ENCODE peak calls at places on chromosomes 6 and 20, in six cellular contexts. One of them, this sample, is unnamed.

GRCh38 chr6:163728442-163729126 is 314.1 kb downstream of the QKI start:
- DNase-seq in HepG2: no peak
- DNase-seq in GM12878: no peak
- DNase-seq in H1: no peak
- DNase-seq in K562: no peak
- DNase-seq in HCT116: no peak
- DNase-seq in this sample: no peak

GRCh38 chr6:26250806-26251075 is 114.3 kb upstream of the BTN3A2 start:
- DNase-seq in K562: no peak
- DNase-seq in H1: no peak
- DNase-seq in HepG2: no peak
- DNase-seq in HCT116: no peak
- DNase-seq in GM12878: no peak
- DNase-seq in this sample: no peak

GRCh38 chr6:140871911-140872310 is 1260.8 kb upstream of the GJE1 start:
- DNase-seq in HepG2: no peak
- DNase-seq in HCT116: no peak
- DNase-seq in K562: no peak
- DNase-seq in GM12878: no peak
- DNase-seq in H1: no peak
- DNase-seq in this sample: no peak

GRCh38 chr6:120211955-120212792 is 862.6 kb upstream of the MAN1A1 start:
- DNase-seq in GM12878: no peak
- DNase-seq in HepG2: peak
- DNase-seq in K562: no peak
- DNase-seq in H1: no peak
- DNase-seq in HCT116: no peak
- DNase-seq in this sample: no peak

GRCh38 chr6:143980921-143981320 is 27.1 kb downstream of the PLAGL1 start:
- DNase-seq in H1: no peak
- DNase-seq in HepG2: no peak
- DNase-seq in HCT116: no peak
- DNase-seq in K562: no peak
- DNase-seq in GM12878: no peak
- DNase-seq in this sample: no peak

GRCh38 chr6:106997392-106998257 is 23.1 kb upstream of the CD24 start:
- DNase-seq in K562: peak
- DNase-seq in HCT116: peak
- DNase-seq in H1: no peak
- DNase-seq in HepG2: peak
- DNase-seq in GM12878: peak
- DNase-seq in this sample: peak

GRCh38 chr6:98877250-98877649 is 42.9 kb downstream of the POU3F2 start:
- DNase-seq in HCT116: no peak
- DNase-seq in K562: no peak
- DNase-seq in HepG2: no peak
- DNase-seq in H1: no peak
- DNase-seq in GM12878: no peak
- DNase-seq in this sample: no peak

GRCh38 chr6:34917626-34918285 is 28.7 kb downstream of the ANKS1A start:
- DNase-seq in H1: no peak
- DNase-seq in GM12878: no peak
- DNase-seq in HepG2: no peak
- DNase-seq in HCT116: no peak
- DNase-seq in K562: no peak
- DNase-seq in this sample: no peak

GRCh38 chr6:23690650-23691049 is 435.4 kb upstream of the NRSN1 start:
- DNase-seq in HCT116: no peak
- DNase-seq in HepG2: no peak
- DNase-seq in H1: no peak
- DNase-seq in K562: no peak
- DNase-seq in GM12878: no peak
- DNase-seq in this sample: no peak

GRCh38 chr6:121515615-121516265 is 80.3 kb downstream of the GJA1 start:
- DNase-seq in K562: no peak
- DNase-seq in GM12878: no peak
- DNase-seq in H1: no peak
- DNase-seq in HCT116: no peak
- DNase-seq in HepG2: no peak
- DNase-seq in this sample: no peak

GRCh38 chr20:45818239-45818638 is 5.8 kb downstream of the UBE2C start:
- DNase-seq in HepG2: no peak
- DNase-seq in K562: no peak
- DNase-seq in HCT116: no peak
- DNase-seq in GM12878: no peak
- DNase-seq in H1: no peak
- DNase-seq in this sample: no peak

GRCh38 chr6:34225551-34225950 is 11.1 kb upstream of the HMGA1 start:
- DNase-seq in HCT116: no peak
- DNase-seq in HepG2: no peak
- DNase-seq in K562: no peak
- DNase-seq in H1: no peak
- DNase-seq in GM12878: no peak
- DNase-seq in this sample: no peak

GRCh38 chr6:52491203-52492069 is 71.3 kb downstream of the EFHC1 start:
- DNase-seq in K562: no peak
- DNase-seq in HepG2: no peak
- DNase-seq in H1: no peak
- DNase-seq in HCT116: no peak
- DNase-seq in GM12878: peak
- DNase-seq in this sample: no peak

GRCh38 chr6:39343461-39343870 is 21.0 kb upstream of the KCNK16 start:
- DNase-seq in H1: no peak
- DNase-seq in HCT116: no peak
- DNase-seq in GM12878: no peak
- DNase-seq in HepG2: no peak
- DNase-seq in K562: no peak
- DNase-seq in this sample: no peak

GRCh38 chr6:43263314-43264178 is 20.3 kb downstream of the TTBK1 start:
- DNase-seq in H1: peak
- DNase-seq in GM12878: peak
- DNase-seq in HCT116: peak
- DNase-seq in HepG2: peak
- DNase-seq in K562: peak
- DNase-seq in this sample: peak

GRCh38 chr6:166203641-166204222 is 36.1 kb upstream of the TBXT start:
- DNase-seq in H1: no peak
- DNase-seq in GM12878: no peak
- DNase-seq in HCT116: no peak
- DNase-seq in K562: no peak
- DNase-seq in HepG2: no peak
- DNase-seq in this sample: no peak

GRCh38 chr6:28980797-28981390 is 24.2 kb downstream of the ZNF311 start:
- DNase-seq in HCT116: peak
- DNase-seq in GM12878: peak
- DNase-seq in HepG2: peak
- DNase-seq in H1: no peak
- DNase-seq in K562: peak
- DNase-seq in this sample: peak

DNA sequence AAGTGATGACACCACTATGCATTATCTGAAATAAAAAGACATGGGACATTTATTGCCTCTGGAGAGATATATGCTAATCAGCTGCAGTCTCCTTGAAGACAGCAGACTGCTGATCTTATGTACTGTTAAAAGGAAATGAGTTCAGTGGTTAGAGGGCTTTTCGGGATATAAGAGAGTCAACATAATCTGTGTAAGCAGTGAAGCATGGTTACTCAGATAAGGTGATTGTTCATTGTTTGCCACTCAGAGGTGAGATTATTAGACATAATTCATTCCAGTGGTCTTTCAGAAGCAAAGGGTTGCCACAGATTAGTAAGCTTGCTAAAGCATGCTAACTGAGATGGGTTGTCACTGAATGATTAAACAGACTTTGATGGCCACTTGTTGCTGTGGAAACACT is 1450.7 kb upstream of the ADGRB3 start:
- DNase-seq in GM12878: no peak
- DNase-seq in HCT116: no peak
- DNase-seq in H1: no peak
- DNase-seq in HepG2: no peak
- DNase-seq in K562: peak
- DNase-seq in this sample: no peak
- TF ChIP-seq ATF3 in GM12878: no peak
- TF ChIP-seq ATF3 in HCT116: no peak
- TF ChIP-seq ATF3 in H1: no peak
- TF ChIP-seq ATF3 in HepG2: no peak
- TF ChIP-seq ATF3 in K562: no peak
- TF ChIP-seq ATF3 in this sample: no peak

DNA sequence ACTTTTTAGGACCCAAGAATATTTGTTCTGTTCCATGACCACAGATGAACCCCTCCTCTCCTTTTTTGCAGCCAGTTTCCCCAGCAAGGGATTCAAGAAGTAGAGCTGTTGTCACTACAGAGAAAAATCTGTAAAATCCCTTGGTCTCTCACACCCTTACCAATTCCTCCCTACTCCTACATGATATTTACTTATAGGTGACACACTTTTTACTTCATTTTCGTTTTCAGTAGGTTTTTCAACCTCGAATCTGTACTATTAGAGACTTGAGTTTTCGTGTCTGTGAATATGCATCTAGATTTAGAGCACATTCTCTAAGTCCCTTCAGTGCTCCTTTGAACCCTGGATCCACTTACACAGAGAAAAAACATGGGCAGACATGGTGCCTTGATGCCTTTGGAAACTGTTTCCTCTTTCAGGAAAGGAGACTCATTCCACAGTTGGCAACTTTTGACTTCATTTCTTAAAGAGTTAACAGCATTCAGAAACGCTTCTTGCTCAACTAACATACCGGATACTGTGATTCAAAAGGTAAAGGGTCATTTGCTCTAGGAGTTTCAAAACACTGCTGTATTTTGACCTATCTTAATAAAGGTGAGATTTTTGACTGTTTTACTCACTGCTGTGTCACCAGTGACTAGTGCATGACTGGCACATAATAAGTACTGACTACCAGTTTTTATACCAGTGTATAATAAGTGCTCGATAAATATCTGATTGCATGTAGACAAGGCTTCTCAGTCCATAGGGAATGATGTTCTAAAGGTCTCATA is 50.6 kb downstream of the LAMA4 start:
- DNase-seq in K562: no peak
- DNase-seq in GM12878: no peak
- DNase-seq in HepG2: peak
- DNase-seq in HCT116: peak
- DNase-seq in H1: no peak
- DNase-seq in this sample: no peak
- TF ChIP-seq ATF3 in K562: no peak
- TF ChIP-seq ATF3 in GM12878: no peak
- TF ChIP-seq ATF3 in HepG2: no peak
- TF ChIP-seq ATF3 in HCT116: no peak
- TF ChIP-seq ATF3 in H1: no peak
- TF ChIP-seq ATF3 in this sample: no peak

DNA sequence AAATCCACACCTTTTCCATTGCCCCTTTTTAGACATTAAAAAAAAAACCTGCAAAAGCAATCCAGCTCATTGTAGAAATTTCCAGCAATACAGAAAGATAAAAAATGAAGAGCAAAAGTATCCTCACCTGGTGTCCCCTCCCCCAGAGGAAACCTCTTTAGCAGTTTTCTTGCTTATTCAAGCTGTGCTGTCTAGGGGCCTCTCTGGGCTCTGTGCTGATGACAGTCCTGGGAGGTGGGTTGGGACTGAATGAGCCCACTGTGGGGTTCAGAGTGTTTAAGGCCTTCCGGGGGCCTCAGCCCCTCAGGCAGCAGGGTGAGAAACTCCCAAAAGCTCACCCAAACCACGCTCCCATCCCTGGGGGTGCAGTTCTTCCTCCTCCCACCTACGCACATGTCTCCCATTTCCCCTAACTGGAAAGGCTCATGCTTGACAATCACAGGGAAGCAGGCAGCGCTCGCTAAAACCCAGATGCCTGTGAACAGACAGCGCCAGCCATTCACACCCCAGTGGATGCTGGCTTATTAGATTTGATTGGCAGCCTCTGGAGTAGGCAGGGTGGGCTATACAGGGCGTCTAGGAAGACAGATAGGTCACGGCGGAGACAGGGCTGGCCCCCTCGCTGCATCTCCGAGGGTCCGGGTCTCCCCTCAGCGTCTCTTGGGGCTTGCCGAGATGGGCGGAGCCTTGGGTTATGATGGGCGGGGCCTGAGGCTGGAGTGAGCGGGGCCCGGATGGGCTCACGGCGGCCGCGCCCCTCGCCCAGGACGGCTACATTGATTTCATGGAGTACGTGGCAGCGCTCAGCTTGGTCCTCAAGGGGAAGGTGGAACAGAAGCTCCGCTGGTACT is 4.6 kb downstream of the GUCA1A start:
- DNase-seq in K562: no peak
- DNase-seq in GM12878: no peak
- DNase-seq in H1: peak
- DNase-seq in HCT116: no peak
- DNase-seq in HepG2: no peak
- DNase-seq in this sample: peak
- TF ChIP-seq ATF3 in K562: no peak
- TF ChIP-seq ATF3 in GM12878: no peak
- TF ChIP-seq ATF3 in H1: no peak
- TF ChIP-seq ATF3 in HCT116: no peak
- TF ChIP-seq ATF3 in HepG2: no peak
- TF ChIP-seq ATF3 in this sample: no peak

GRCh38 chr20:62239278-62239879 is 1.1 kb downstream of the OSBPL2 start:
- DNase-seq in H1: no peak
- DNase-seq in GM12878: no peak
- DNase-seq in HCT116: no peak
- DNase-seq in HepG2: no peak
- DNase-seq in K562: no peak
- DNase-seq in this sample: no peak

GRCh38 chr20:62238569-62239277 is 402 bp downstream of the OSBPL2 start:
- DNase-seq in K562: peak
- DNase-seq in GM12878: no peak
- DNase-seq in HCT116: no peak
- DNase-seq in H1: no peak
- DNase-seq in HepG2: no peak
- DNase-seq in this sample: no peak

GRCh38 chr20:62241501-62241900 is 3.2 kb downstream of the OSBPL2 start:
- DNase-seq in K562: no peak
- DNase-seq in GM12878: no peak
- DNase-seq in HepG2: no peak
- DNase-seq in HCT116: no peak
- DNase-seq in H1: no peak
- DNase-seq in this sample: no peak

GRCh38 chr20:62242196-62242595 is 3.9 kb downstream of the OSBPL2 start:
- DNase-seq in GM12878: no peak
- DNase-seq in H1: no peak
- DNase-seq in HCT116: no peak
- DNase-seq in HepG2: no peak
- DNase-seq in K562: no peak
- DNase-seq in this sample: no peak

DNA sequence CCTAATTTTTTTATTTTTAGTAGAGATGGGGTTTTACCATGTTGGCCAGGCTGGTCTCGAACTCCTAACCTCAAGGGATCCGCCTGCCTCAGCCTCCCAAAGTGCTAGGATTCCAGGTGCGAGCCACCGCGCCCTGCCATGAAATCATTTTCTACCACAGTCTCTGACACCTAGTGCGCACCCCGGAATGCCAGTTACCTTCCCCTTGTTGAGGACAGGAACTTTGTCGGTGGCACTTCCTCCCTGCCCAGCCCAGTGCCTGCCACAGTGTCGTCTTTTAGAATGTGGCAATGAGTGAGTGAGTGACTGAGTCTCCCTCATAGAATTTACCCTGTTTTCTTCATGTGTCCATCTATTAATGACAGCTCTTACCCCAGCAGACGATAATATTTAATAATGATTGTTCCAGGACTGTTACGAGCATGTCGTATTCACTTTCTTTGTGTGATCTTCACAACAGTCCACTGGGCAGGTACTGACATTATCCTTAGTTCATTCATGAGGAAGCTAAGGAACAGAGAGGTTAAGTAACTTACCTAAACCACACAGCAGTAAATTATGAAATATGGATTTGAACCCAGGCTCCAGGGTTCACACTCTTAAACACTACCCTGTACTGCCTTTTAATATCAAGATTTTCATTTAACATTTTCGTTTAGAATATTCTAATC is 1.8 kb downstream of the OSBPL2 start:
- DNase-seq in H1: no peak
- DNase-seq in K562: no peak
- DNase-seq in HCT116: no peak
- DNase-seq in HepG2: no peak
- DNase-seq in GM12878: no peak
- DNase-seq in this sample: no peak
- TF ChIP-seq ATF3 in H1: no peak
- TF ChIP-seq ATF3 in K562: no peak
- TF ChIP-seq ATF3 in HCT116: no peak
- TF ChIP-seq ATF3 in HepG2: no peak
- TF ChIP-seq ATF3 in GM12878: no peak
- TF ChIP-seq ATF3 in this sample: no peak

This sample was measured in WTC11.